ENCODE peak calls at places on chromosomes 13 and 19, in ten cellular contexts. D is A172; F is stimulated activated CD8-positive, alpha-beta memory T cell treated with anti-CD3 and anti-CD28 coated beads, Interleukin-2, amount 100 ng/mL, for 48 hours; A is GM12878; H is activated CD4-positive, alpha-beta memory T cell treated with anti-CD3 and anti-CD28 coated beads, Interleukin-2, amount 10 ng/mL, durations not matched to agents 7 days and 5 days; E is stimulated activated CD4-positive, alpha-beta T cell treated with anti-CD3 and anti-CD28 coated beads, Interleukin-2, amount 100 ng/mL, for 48 hours; G is stimulated activated naive CD4-positive, alpha-beta T cell treated with Interleukin-2 at 50 U/mL for 16 hours; P is fibroblast of the aortic adventitia; Z is brain microvascular endothelial cell; B is RWPE1. S is an unnamed sample.
A peak's percentile ranks its signal among the peaks of the same experiment; 100 is the strongest.

GRCh38 chr19:38592940-38593339 is 24.8 kb downstream of the MAP4K1 start:
- DNase-seq in E (no peak), F (no peak), D (no peak), A (no peak), H (no peak), G (no peak), Z (no peak), B (no peak), P (no peak), S (no peak)

GRCh38 chr19:49475995-49476880 is 2.2 kb downstream of the FLT3LG start:
- DNase-seq in B (no peak), A (no peak), Z (no peak), H (peak; percentile 83), G (peak; percentile 77), D (no peak), F (peak; percentile 64), E (peak; percentile 75), P (no peak), S (peak; percentile 71)

GRCh38 chr13:107216046-107216715 is 648.2 kb upstream of the ARGLU1 start:
- DNase-seq in G (no peak), E (no peak), P (no peak), B (no peak), A (no peak), H (no peak), Z (no peak), F (no peak), D (no peak), S (peak; percentile 43)

GRCh38 chr19:50943074-50943828 is 9.6 kb downstream of the KLK5 start:
- DNase-seq in H (no peak), A (no peak), Z (no peak), B (peak; percentile 59), F (no peak), D (no peak), G (no peak), E (no peak), P (no peak), S (no peak)

GRCh38 chr19:23056516-23056915 is 53.5 kb upstream of the ZNF728 start:
- DNase-seq in D (no peak), H (no peak), F (no peak), G (no peak), A (no peak), P (no peak), Z (no peak), E (no peak), B (no peak), S (no peak)

GRCh38 chr19:55058781-55059610 is 4.0 kb downstream of the RDH13 start:
- DNase-seq in D (no peak), A (no peak), B (no peak), E (no peak), F (no peak), P (no peak), H (no peak), G (no peak), Z (no peak), S (no peak)

GRCh38 chr13:113112893-113113845 is 7.6 kb downstream of the F7 start:
- DNase-seq in E (no peak), D (no peak), P (no peak), Z (no peak), F (no peak), H (no peak), B (no peak), G (no peak), A (no peak), S (no peak)

GRCh38 chr13:74751739-74752138 is 617.5 kb upstream of the KLF12 start:
- DNase-seq in F (no peak), H (no peak), G (no peak), Z (no peak), B (no peak), D (no peak), E (no peak), P (no peak), A (no peak), S (no peak)

GRCh38 chr13:31982540-31982939 is 49.0 kb upstream of the FRY start:
- DNase-seq in Z (peak; percentile 99), E (no peak), B (peak; percentile 64), G (no peak), F (no peak), P (peak; percentile 76), H (no peak), D (peak; percentile 95), A (no peak), S (no peak)

GRCh38 chr19:8571006-8571411 is 6.2 kb downstream of the MYO1F start:
- DNase-seq in A (no peak), E (no peak), H (peak; percentile 82), D (peak; percentile 84), F (no peak), P (no peak), B (no peak), Z (peak; percentile 56), G (peak; percentile 41), S (no peak)

GRCh38 chr13:98549728-98550317 is 27.1 kb downstream of the STK24 start:
- DNase-seq in G (no peak), E (no peak), B (no peak), F (no peak), H (no peak), P (no peak), D (no peak), A (no peak), Z (no peak), S (no peak)

S was measured in retina.